ENCODE peak calls at places on chromosomes 2 and 18, in ten cellular contexts. H is brain microvascular endothelial cell, C is Peyer's patch, S is IMR-90, T is psoas muscle, J is foreskin fibroblast, B is A549, Z is thoracic aorta, A is choroid plexus epithelial cell, F is cardiac muscle cell. Q is an unnamed sample.

GRCh38 chr2:138777996-138778395 is 2.2 kb downstream of the NXPH2 start:
- DNase-seq in H (peak), C (no peak), S (peak), T (no peak), J (peak), B (peak), Z (no peak), A (peak), F (peak), Q (peak)

GRCh38 chr2:138752231-138752956 is 27.8 kb downstream of the NXPH2 start:
- DNase-seq in H (no peak), C (no peak), S (peak), T (no peak), J (no peak), B (no peak), Z (no peak), A (peak), F (peak), Q (peak)

GRCh38 chr2:2899826-2900225 is 477.8 kb downstream of the EIPR1 start:
- DNase-seq in H (no peak), C (no peak), S (no peak), T (no peak), J (no peak), B (no peak), Z (no peak), A (no peak), F (no peak), Q (no peak)

GRCh38 chr2:42045956-42046748 is 1.7 kb upstream of the PKDCC start:
- DNase-seq in H (no peak), C (peak), S (no peak), T (no peak), J (peak), B (no peak), Z (no peak), A (no peak), F (peak), Q (no peak)

GRCh38 chr18:39188278-39188677 is 1622.7 kb upstream of the CELF4 start:
- DNase-seq in H (no peak), C (no peak), S (no peak), T (no peak), J (no peak), B (no peak), Z (no peak), A (no peak), F (no peak), Q (no peak)

GRCh38 chr2:74138952-74139323 is 8.8 kb downstream of the BOLA3 start:
- DNase-seq in H (no peak), C (no peak), S (no peak), T (no peak), J (no peak), B (no peak), Z (no peak), A (no peak), F (no peak), Q (no peak)

GRCh38 chr2:190887089-190887488 is 6.5 kb downstream of the GLS start:
- DNase-seq in H (no peak), C (no peak), S (peak), T (no peak), J (no peak), B (peak), Z (no peak), A (peak), F (no peak), Q (no peak)

GRCh38 chr2:225282858-225283693 is 116.4 kb upstream of the NYAP2 start:
- DNase-seq in H (peak), C (no peak), S (peak), T (no peak), J (peak), B (peak), Z (no peak), A (peak), F (peak), Q (peak)

GRCh38 chr2:16093639-16094447 is 153.5 kb downstream of the MYCN start:
- DNase-seq in H (no peak), C (peak), S (no peak), T (no peak), J (no peak), B (no peak), Z (no peak), A (no peak), F (no peak), Q (no peak)

GRCh38 chr2:64222942-64223511 is 78.8 kb upstream of the PELI1 start:
- DNase-seq in H (no peak), C (no peak), S (no peak), T (no peak), J (no peak), B (no peak), Z (no peak), A (no peak), F (no peak), Q (no peak)

GRCh38 chr2:21836766-21837543 is 713.2 kb downstream of the TDRD15 start:
- DNase-seq in H (peak), C (no peak), S (peak), T (no peak), J (peak), B (no peak), Z (no peak), A (peak), F (peak), Q (peak)

GRCh38 chr18:44798433-44799048 is 117.9 kb downstream of the SETBP1 start:
- DNase-seq in H (no peak), C (no peak), S (no peak), T (no peak), J (no peak), B (no peak), Z (no peak), A (no peak), F (no peak), Q (no peak)

GRCh38 chr2:126771501-126772195 is 115.7 kb downstream of the GYPC start:
- DNase-seq in H (no peak), C (no peak), S (no peak), T (no peak), J (no peak), B (no peak), Z (no peak), A (no peak), F (no peak), Q (no peak)

GRCh38 chr2:226185613-226186211 is 613.9 kb downstream of the IRS1 start:
- DNase-seq in H (peak), C (no peak), S (peak), T (no peak), J (peak), B (peak), Z (no peak), A (peak), F (peak), Q (peak)

GRCh38 chr2:33518929-33519328 is 42.5 kb downstream of the RASGRP3 start:
- DNase-seq in H (peak), C (no peak), S (peak), T (no peak), J (peak), B (peak), Z (no peak), A (peak), F (peak), Q (no peak)

GRCh38 chr18:48946329-48946835 is 4.4 kb downstream of the SMAD7 start:
- DNase-seq in H (no peak), C (no peak), S (peak), T (no peak), J (no peak), B (no peak), Z (no peak), A (peak), F (peak), Q (peak)

GRCh38 chr18:55268629-55269275 is 309.5 kb upstream of the CCDC68 start:
- DNase-seq in H (no peak), C (no peak), S (no peak), T (no peak), J (no peak), B (no peak), Z (no peak), A (no peak), F (no peak), Q (no peak)

GRCh38 chr2:236525416-236525997 is 44.1 kb upstream of the ACKR3 start:
- DNase-seq in H (no peak), C (no peak), S (no peak), T (no peak), J (no peak), B (no peak), Z (no peak), A (no peak), F (no peak), Q (no peak)

GRCh38 chr2:84302513-84303412 is 156.3 kb downstream of the SUCLG1 start:
- DNase-seq in H (peak), C (no peak), S (peak), T (no peak), J (peak), B (peak), Z (no peak), A (peak), F (peak), Q (peak)

GRCh38 chr2:148338544-148338943 is 306.0 kb upstream of the EPC2 start:
- DNase-seq in H (peak), C (no peak), S (peak), T (no peak), J (peak), B (no peak), Z (no peak), A (peak), F (peak), Q (peak)

GRCh38 chr2:195810340-195811098 is 153.5 kb downstream of the SLC39A10 start:
- DNase-seq in H (no peak), C (no peak), S (no peak), T (no peak), J (no peak), B (no peak), Z (no peak), A (no peak), F (no peak), Q (peak)

GRCh38 chr18:22609642-22610041 is 191.9 kb upstream of the CTAGE1 start:
- DNase-seq in H (peak), C (no peak), S (peak), T (no peak), J (no peak), B (peak), Z (peak), A (peak), F (peak), Q (no peak)

GRCh38 chr2:108907822-108908716 is 81.0 kb downstream of the EDAR start:
- DNase-seq in H (no peak), C (peak), S (no peak), T (no peak), J (no peak), B (no peak), Z (no peak), A (no peak), F (no peak), Q (no peak)

GRCh38 chr2:223026357-223027110 is 25.5 kb upstream of the KCNE4 start:
- DNase-seq in H (no peak), C (no peak), S (peak), T (no peak), J (peak), B (peak), Z (no peak), A (peak), F (peak), Q (no peak)

GRCh38 chr2:191176801-191177438 is 26.1 kb upstream of the STAT4 start:
- DNase-seq in H (no peak), C (no peak), S (no peak), T (no peak), J (no peak), B (no peak), Z (no peak), A (no peak), F (no peak), Q (no peak)

GRCh38 chr18:79916128-79916494 is 35.3 kb downstream of the SLC66A2 start:
- DNase-seq in H (no peak), C (no peak), S (no peak), T (no peak), J (no peak), B (no peak), Z (no peak), A (no peak), F (no peak), Q (no peak)

GRCh38 chr2:233838726-233839446 is 15.4 kb downstream of the HJURP start:
- DNase-seq in H (no peak), C (peak), S (no peak), T (no peak), J (no peak), B (no peak), Z (no peak), A (no peak), F (no peak), Q (no peak)

GRCh38 chr2:112944971-112945370 is 32.8 kb upstream of the IL36G start:
- DNase-seq in H (no peak), C (no peak), S (no peak), T (no peak), J (no peak), B (no peak), Z (no peak), A (no peak), F (no peak), Q (no peak)

DNA sequence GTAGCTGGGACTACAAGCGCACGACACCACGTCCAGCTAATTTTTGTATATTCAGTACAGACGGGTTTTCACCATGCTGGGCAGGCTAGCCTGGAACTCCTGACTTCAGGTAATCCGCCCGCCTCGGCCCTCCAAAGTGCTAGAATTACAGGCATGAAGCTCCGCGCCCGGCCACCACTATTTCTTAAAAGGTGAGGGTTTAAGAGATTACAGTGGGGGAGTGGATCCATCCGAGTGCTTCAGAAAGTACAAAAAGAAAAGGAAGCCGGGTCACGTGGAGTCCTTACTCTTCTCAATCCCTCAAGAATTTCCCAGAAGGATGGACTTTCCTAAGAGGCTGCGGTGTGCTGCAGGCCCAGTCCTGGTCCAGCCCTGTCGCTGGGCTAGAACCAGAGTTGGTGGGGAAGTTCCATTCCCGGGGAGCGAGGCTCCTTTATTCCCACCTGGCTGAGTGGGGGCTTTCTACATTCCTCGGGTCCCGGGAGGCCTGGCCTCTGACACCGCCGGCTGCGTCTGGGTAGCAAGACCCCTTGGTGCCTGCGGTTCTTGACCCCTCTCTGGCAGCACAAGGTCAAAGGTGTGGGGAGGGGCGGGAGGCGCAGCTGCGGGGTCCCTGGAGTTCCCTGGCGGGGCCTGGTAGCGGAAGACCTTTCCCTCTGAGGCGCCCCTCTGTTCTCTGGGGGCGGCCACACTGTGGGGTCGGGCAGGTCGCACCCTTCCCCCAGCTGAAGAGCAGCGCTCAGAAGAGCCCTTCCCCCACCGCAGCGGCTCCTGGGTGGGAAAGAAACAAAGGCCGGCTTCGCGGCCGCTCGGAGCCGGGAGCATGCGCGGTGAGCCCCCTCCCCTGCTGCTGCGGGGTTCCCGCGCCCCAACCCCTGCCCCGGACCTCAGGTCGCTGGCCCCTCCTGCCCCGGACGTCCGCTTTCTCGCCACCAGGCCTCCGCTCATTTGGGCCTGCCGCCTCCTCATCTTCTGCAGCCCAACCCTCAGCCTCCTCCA is 146.5 kb downstream of the ANKRD44 start:
- DNase-seq in H (no peak), C (no peak), S (no peak), T (peak), J (no peak), B (no peak), Z (no peak), A (peak), F (peak), Q (no peak)
- H3K4me3 ChIP-seq in H (peak), C (peak), S (no peak), T (peak), J (peak), B (no peak), Z (no peak), A (peak), F (no peak), Q (no peak)

DNA sequence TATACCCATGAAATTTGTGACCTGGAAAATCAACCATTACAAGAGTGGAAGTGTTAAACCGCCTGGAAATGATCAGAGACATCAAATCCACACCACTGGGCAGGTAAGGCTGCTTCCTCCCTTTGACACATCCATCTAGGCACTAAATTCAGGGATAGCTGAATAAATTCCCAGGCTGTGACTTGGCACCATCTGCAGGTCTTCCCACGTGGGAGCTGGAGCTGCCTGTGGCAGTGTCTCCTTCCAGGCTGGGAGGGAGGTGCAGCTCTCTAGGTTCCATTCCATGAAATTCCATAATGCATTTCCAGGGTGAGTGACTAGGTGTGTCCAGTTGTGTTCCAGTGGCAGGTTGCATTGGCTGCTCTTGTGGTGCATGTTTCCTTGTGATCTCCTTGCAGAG is 188.9 kb upstream of the CXCR4 start:
- DNase-seq in H (no peak), C (no peak), S (no peak), T (no peak), J (no peak), B (no peak), Z (no peak), A (no peak), F (no peak), Q (no peak)
- TF ChIP-seq CTCF in H (no peak), C (no peak), S (no peak), T (no peak), J (no peak), B (no peak), Z (no peak), A (no peak), F (no peak), Q (no peak)

GRCh38 chr18:24538421-24539264 is 78.2 kb downstream of the HRH4 start:
- DNase-seq in H (no peak), C (no peak), S (no peak), T (no peak), J (no peak), B (no peak), Z (no peak), A (no peak), F (no peak), Q (no peak)

GRCh38 chr18:24539866-24540604 is 79.6 kb downstream of the HRH4 start:
- DNase-seq in H (no peak), C (no peak), S (no peak), T (no peak), J (no peak), B (no peak), Z (no peak), A (no peak), F (peak), Q (no peak)

GRCh38 chr18:24543408-24544140 is 83.1 kb downstream of the HRH4 start:
- DNase-seq in H (no peak), C (no peak), S (no peak), T (no peak), J (no peak), B (no peak), Z (no peak), A (no peak), F (no peak), Q (no peak)

GRCh38 chr18:24544141-24544498 is 83.7 kb downstream of the HRH4 start:
- DNase-seq in H (no peak), C (no peak), S (peak), T (no peak), J (peak), B (peak), Z (no peak), A (peak), F (peak), Q (peak)

GRCh38 chr18:24540896-24541295 is 80.5 kb downstream of the HRH4 start:
- DNase-seq in H (no peak), C (no peak), S (no peak), T (no peak), J (no peak), B (no peak), Z (no peak), A (no peak), F (no peak), Q (no peak)
- H3K4me3 ChIP-seq in H (no peak), C (no peak), S (no peak), T (no peak), J (no peak), B (no peak), Z (no peak), A (no peak), F (no peak), Q (no peak)

DNA sequence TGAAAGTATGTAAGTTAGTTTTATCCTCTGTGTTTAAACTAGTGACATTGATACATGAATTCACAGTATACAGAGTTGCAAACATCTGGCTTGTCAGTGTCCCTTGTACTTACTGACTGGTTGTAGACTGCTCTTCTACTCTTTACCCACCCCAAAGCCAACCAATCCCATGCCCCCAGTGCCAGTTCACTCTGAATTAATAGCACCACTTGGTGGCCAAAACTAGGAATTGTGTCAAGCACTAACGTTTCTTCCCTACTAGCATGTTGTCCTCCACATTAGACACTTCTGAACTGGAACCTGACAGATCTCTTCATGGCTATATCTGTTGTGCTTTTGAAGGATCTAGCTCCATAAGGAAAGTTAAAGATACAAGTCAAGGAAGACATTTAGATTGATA is 27.2 kb upstream of the OTX1 start:
- DNase-seq in H (peak), C (no peak), S (peak), T (no peak), J (peak), B (peak), Z (no peak), A (peak), F (peak), Q (no peak)
- TF ChIP-seq CTCF in H (peak), C (peak), S (peak), T (no peak), J (no peak), B (peak), Z (no peak), A (peak), F (peak), Q (peak)